ENCODE peak calls at places on chromosome 22, in six cellular contexts. One of them, this sample, is unnamed.
A peak's percentile ranks its signal among the peaks of the same experiment; 100 is the strongest.

GRCh38 chr22:25777870-25778269 is 35.9 kb downstream of the MYO18B start:
- DNase-seq in KBM-7: peak; percentile 38
- DNase-seq in epithelial cell of proximal tubule: no peak
- DNase-seq in CMK: no peak
- DNase-seq in EL: peak; percentile 57
- DNase-seq in HFF-Myc: no peak
- DNase-seq in this sample: peak; percentile 62

GRCh38 chr22:23569716-23570115 is 10.4 kb downstream of the IGLL1 start:
- DNase-seq in epithelial cell of proximal tubule: no peak
- DNase-seq in HFF-Myc: no peak
- DNase-seq in EL: no peak
- DNase-seq in KBM-7: no peak
- DNase-seq in CMK: no peak
- DNase-seq in this sample: no peak

GRCh38 chr22:28899199-28899853 is 16.0 kb downstream of the ZNRF3 start:
- DNase-seq in CMK: no peak
- DNase-seq in KBM-7: no peak
- DNase-seq in HFF-Myc: no peak
- DNase-seq in epithelial cell of proximal tubule: no peak
- DNase-seq in EL: no peak
- DNase-seq in this sample: no peak

GRCh38 chr22:44583076-44583760 is 85.2 kb upstream of the RTL6 start:
- DNase-seq in epithelial cell of proximal tubule: no peak
- DNase-seq in HFF-Myc: no peak
- DNase-seq in CMK: no peak
- DNase-seq in EL: no peak
- DNase-seq in KBM-7: no peak
- DNase-seq in this sample: no peak

GRCh38 chr22:35631597-35631996 is 14.5 kb upstream of the MB start:
- DNase-seq in epithelial cell of proximal tubule: no peak
- DNase-seq in EL: peak; percentile 50
- DNase-seq in KBM-7: peak; percentile 73
- DNase-seq in HFF-Myc: no peak
- DNase-seq in CMK: peak; percentile 45
- DNase-seq in this sample: peak; percentile 85

GRCh38 chr22:38423512-38424503 is 31.2 kb downstream of the KCNJ4 start:
- DNase-seq in EL: no peak
- DNase-seq in HFF-Myc: no peak
- DNase-seq in epithelial cell of proximal tubule: peak; percentile 53
- DNase-seq in CMK: no peak
- DNase-seq in KBM-7: no peak
- DNase-seq in this sample: no peak

GRCh38 chr22:41915035-41915782 is at the start of gene SHISA8:
- DNase-seq in KBM-7: no peak
- DNase-seq in CMK: no peak
- DNase-seq in HFF-Myc: no peak
- DNase-seq in epithelial cell of proximal tubule: no peak
- DNase-seq in EL: peak; percentile 37
- DNase-seq in this sample: no peak

GRCh38 chr22:47550524-47551437 is 788.3 kb downstream of the TBC1D22A start:
- DNase-seq in CMK: no peak
- DNase-seq in epithelial cell of proximal tubule: no peak
- DNase-seq in KBM-7: no peak
- DNase-seq in EL: no peak
- DNase-seq in HFF-Myc: no peak
- DNase-seq in this sample: no peak

GRCh38 chr22:26617251-26618199 is at the start of gene CRYBB1:
- DNase-seq in HFF-Myc: peak; percentile 69
- DNase-seq in EL: peak; percentile 20
- DNase-seq in CMK: no peak
- DNase-seq in KBM-7: peak; percentile 78
- DNase-seq in epithelial cell of proximal tubule: no peak
- DNase-seq in this sample: peak; percentile 92

GRCh38 chr22:33465554-33465953 is 407.4 kb upstream of the SYN3 start:
- DNase-seq in epithelial cell of proximal tubule: no peak
- DNase-seq in EL: no peak
- DNase-seq in KBM-7: no peak
- DNase-seq in CMK: no peak
- DNase-seq in HFF-Myc: no peak
- DNase-seq in this sample: no peak

GRCh38 chr22:39518124-39518786 is 2.1 kb upstream of the ATF4 start:
- DNase-seq in KBM-7: no peak
- DNase-seq in CMK: no peak
- DNase-seq in EL: no peak
- DNase-seq in HFF-Myc: no peak
- DNase-seq in epithelial cell of proximal tubule: no peak
- DNase-seq in this sample: peak; percentile 44

GRCh38 chr22:37747090-37747714 is 50.4 kb downstream of the TRIOBP start:
- DNase-seq in KBM-7: no peak
- DNase-seq in CMK: no peak
- DNase-seq in epithelial cell of proximal tubule: no peak
- DNase-seq in EL: peak; percentile 89
- DNase-seq in HFF-Myc: no peak
- DNase-seq in this sample: no peak

GRCh38 chr22:29044657-29045176 is 16.9 kb downstream of the C22orf31 start:
- DNase-seq in epithelial cell of proximal tubule: peak; percentile 95
- DNase-seq in HFF-Myc: peak; percentile 40
- DNase-seq in KBM-7: no peak
- DNase-seq in EL: peak; percentile 84
- DNase-seq in CMK: no peak
- DNase-seq in this sample: no peak

GRCh38 chr22:44409211-44409648 is 88.8 kb downstream of the RTL6 start:
- DNase-seq in CMK: no peak
- DNase-seq in epithelial cell of proximal tubule: no peak
- DNase-seq in HFF-Myc: no peak
- DNase-seq in EL: no peak
- DNase-seq in KBM-7: no peak
- DNase-seq in this sample: no peak

GRCh38 chr22:38310518-38311330 is 6.5 kb downstream of the CSNK1E start:
- DNase-seq in epithelial cell of proximal tubule: no peak
- DNase-seq in CMK: no peak
- DNase-seq in KBM-7: no peak
- DNase-seq in HFF-Myc: no peak
- DNase-seq in EL: peak; percentile 44
- DNase-seq in this sample: no peak